ENCODE peak calls at places on chromosomes 6 and 20, in four cellular contexts. P is amniotic stem cell, I is NCI-H345, R is ecto neural progenitor cell. A is an unnamed sample.
A peak's percentile ranks its signal among the peaks of the same experiment; 100 is the strongest.

GRCh38 chr6:16723833-16724232 is 37.4 kb downstream of the ATXN1 start:
- DNase-seq in I (no peak), P (peak; percentile 88), R (no peak), A (peak; percentile 78)

GRCh38 chr6:13331516-13332348 is 3.4 kb upstream of the TBC1D7 start:
- DNase-seq in I (no peak), R (no peak), P (no peak), A (no peak)

GRCh38 chr6:169131356-169131755 is 122.3 kb downstream of the THBS2 start:
- DNase-seq in R (no peak), P (no peak), I (no peak), A (no peak)

GRCh38 chr6:168950500-168951223 is 303.0 kb downstream of the THBS2 start:
- DNase-seq in I (no peak), P (no peak), R (no peak), A (no peak)

GRCh38 chr20:33871362-33871761 is 60.2 kb downstream of the CHMP4B start:
- DNase-seq in I (no peak), P (no peak), R (no peak), A (no peak)

GRCh38 chr6:6736753-6737654 is 148.5 kb downstream of the LY86 start:
- DNase-seq in P (no peak), R (peak; percentile 84), I (no peak), A (no peak)

GRCh38 chr6:38080349-38080748 is 260.8 kb downstream of the ZFAND3 start:
- DNase-seq in P (no peak), I (no peak), R (no peak), A (no peak)

GRCh38 chr6:43517503-43518357 is 841 bp downstream of the POLR1C start:
- DNase-seq in R (no peak), P (no peak), I (no peak), A (no peak)

GRCh38 chr6:100968934-100969333 is 87.8 kb upstream of the ASCC3 start:
- DNase-seq in I (no peak), P (no peak), R (peak; percentile 50), A (no peak)

GRCh38 chr20:22946594-22946993 is 88.5 kb upstream of the SSTR4 start:
- DNase-seq in R (no peak), P (no peak), I (no peak), A (no peak)

GRCh38 chr6:45469708-45470107 is 92.0 kb upstream of the SUPT3H start:
- DNase-seq in P (no peak), I (no peak), R (no peak), A (peak; percentile 68)

GRCh38 chr20:50801747-50802125 is 6.9 kb downstream of the BCAS4 start:
- DNase-seq in I (no peak), R (no peak), P (no peak), A (no peak)